ENCODE peak calls at places on chromosomes 3 and 15, in ten cellular contexts. U, C, R, T, N, S, L, D, B and I are unnamed samples.

GRCh38 chr3:52511509-52511908 is 16.4 kb downstream of the STAB1 start:
- DNase-seq in C (no peak), D (no peak), B (no peak), T (no peak), N (no peak), U (no peak), L (no peak), R (no peak), S (no peak), I (no peak)

GRCh38 chr3:64349531-64349930 is 124.3 kb upstream of the PRICKLE2 start:
- DNase-seq in L (no peak), N (no peak), D (no peak), B (no peak), R (no peak), C (no peak), U (no peak), T (no peak), S (no peak), I (no peak)

GRCh38 chr3:43062556-43063040 is 43.3 kb downstream of the POMGNT2 start:
- DNase-seq in L (no peak), D (no peak), C (no peak), N (no peak), R (peak; percentile 31), S (no peak), T (peak; percentile 24), B (no peak), U (no peak), I (no peak)

GRCh38 chr3:127534161-127534451 is 56.4 kb downstream of the TPRA1 start:
- DNase-seq in S (no peak), C (no peak), N (no peak), D (no peak), L (no peak), B (no peak), T (no peak), U (no peak), R (no peak), I (no peak)

GRCh38 chr3:89098964-89099585 is 8.3 kb upstream of the EPHA3 start:
- DNase-seq in B (peak; percentile 28), T (peak; percentile 58), S (no peak), D (peak; percentile 38), C (no peak), R (peak; percentile 41), N (no peak), L (peak; percentile 18), U (peak; percentile 13), I (peak; percentile 41)

GRCh38 chr15:64774556-64775523 is 549 bp downstream of the RBPMS2 start:
- DNase-seq in R (no peak), B (peak; percentile 59), S (no peak), D (peak; percentile 22), N (peak; percentile 54), T (no peak), L (no peak), C (no peak), U (no peak), I (no peak)

GRCh38 chr3:154086286-154086685 is 34.9 kb upstream of the ARHGEF26 start:
- DNase-seq in U (no peak), R (no peak), T (no peak), L (no peak), S (no peak), D (no peak), B (no peak), N (no peak), C (no peak), I (no peak)

GRCh38 chr3:122493296-122493695 is 21.4 kb downstream of the KPNA1 start:
- DNase-seq in B (no peak), L (no peak), C (no peak), U (no peak), T (peak; percentile 87), R (no peak), N (no peak), D (no peak), S (no peak), I (no peak)

GRCh38 chr3:8762607-8763377 is 6.6 kb downstream of the OXTR start:
- DNase-seq in L (no peak), R (no peak), U (no peak), B (no peak), S (no peak), D (no peak), N (no peak), C (no peak), T (no peak), I (no peak)

GRCh38 chr3:158700559-158700958 is 28.1 kb upstream of the LXN start:
- DNase-seq in B (no peak), C (no peak), L (peak; percentile 72), T (no peak), D (peak; percentile 77), S (no peak), N (no peak), R (no peak), U (no peak), I (no peak)

GRCh38 chr15:85692873-85693272 is 101.9 kb downstream of the KLHL25 start:
- DNase-seq in N (no peak), S (no peak), B (no peak), U (peak; percentile 27), T (no peak), R (no peak), D (no peak), C (peak; percentile 46), L (no peak), I (peak; percentile 35)

GRCh38 chr15:71183063-71183462 is 67.8 kb downstream of the THSD4 start:
- DNase-seq in B (no peak), D (no peak), U (no peak), C (no peak), R (no peak), S (no peak), N (no peak), L (no peak), T (no peak), I (no peak)

GRCh38 chr15:60757273-60757672 is 278.3 kb upstream of the ICE2 start:
- DNase-seq in L (no peak), U (no peak), T (no peak), N (no peak), S (no peak), D (no peak), R (no peak), B (no peak), C (no peak), I (no peak)

GRCh38 chr15:29669823-29670222 is 152.4 kb downstream of the TJP1 start:
- DNase-seq in B (no peak), C (no peak), N (no peak), U (no peak), L (no peak), D (no peak), R (no peak), T (peak; percentile 67), S (no peak), I (no peak)

GRCh38 chr3:58237940-58238681 is 519 bp downstream of the ABHD6 start:
- DNase-seq in R (peak; percentile 63), N (peak; percentile 76), L (peak; percentile 68), U (no peak), C (peak; percentile 20), S (peak; percentile 21), D (peak; percentile 27), T (peak; percentile 37), B (peak; percentile 77), I (peak; percentile 65)

GRCh38 chr3:143830063-143830462 is 18.2 kb downstream of the SLC9A9 start:
- DNase-seq in C (no peak), L (no peak), S (no peak), R (no peak), U (no peak), T (peak; percentile 33), N (no peak), D (no peak), B (no peak), I (no peak)

GRCh38 chr15:64334530-64334929 is 21.4 kb downstream of the CSNK1G1 start:
- DNase-seq in D (no peak), C (no peak), U (no peak), T (no peak), L (no peak), S (no peak), R (no peak), B (no peak), N (no peak), I (peak; percentile 66)